ENCODE peak calls at places on chromosome 4, in four cellular contexts. One of them, this sample, is unnamed.

GRCh38 chr4:3402409-3403103 is 39.2 kb upstream of the HGFAC start:
- DNase-seq in astrocyte of the spinal cord: peak
- DNase-seq in stimulated activated naive B cell treated with anti-CD40 and anti-IgM and Interleukin-4, amounts not matched to agents 10 μg/mL and 1 μg/mL and 100 μg/mL, for 72 hours: no peak
- DNase-seq in neural progenitor cell: no peak
- DNase-seq in this sample: no peak

GRCh38 chr4:102734591-102735385 is 26.0 kb downstream of the MANBA start:
- DNase-seq in astrocyte of the spinal cord: peak
- DNase-seq in neural progenitor cell: no peak
- DNase-seq in stimulated activated naive B cell treated with anti-CD40 and anti-IgM and Interleukin-4, amounts not matched to agents 10 μg/mL and 1 μg/mL and 100 μg/mL, for 72 hours: peak
- DNase-seq in this sample: no peak

GRCh38 chr4:168384437-168385141 is 66.0 kb upstream of the DDX60 start:
- DNase-seq in astrocyte of the spinal cord: no peak
- DNase-seq in neural progenitor cell: no peak
- DNase-seq in stimulated activated naive B cell treated with anti-CD40 and anti-IgM and Interleukin-4, amounts not matched to agents 10 μg/mL and 1 μg/mL and 100 μg/mL, for 72 hours: no peak
- DNase-seq in this sample: no peak

GRCh38 chr4:76515975-76516853 is 81.2 kb downstream of the SHROOM3 start:
- DNase-seq in astrocyte of the spinal cord: no peak
- DNase-seq in neural progenitor cell: no peak
- DNase-seq in stimulated activated naive B cell treated with anti-CD40 and anti-IgM and Interleukin-4, amounts not matched to agents 10 μg/mL and 1 μg/mL and 100 μg/mL, for 72 hours: no peak
- DNase-seq in this sample: no peak

GRCh38 chr4:113468165-113469022 is 293.1 kb downstream of the CAMK2D start:
- DNase-seq in astrocyte of the spinal cord: peak
- DNase-seq in stimulated activated naive B cell treated with anti-CD40 and anti-IgM and Interleukin-4, amounts not matched to agents 10 μg/mL and 1 μg/mL and 100 μg/mL, for 72 hours: no peak
- DNase-seq in neural progenitor cell: peak
- DNase-seq in this sample: peak

GRCh38 chr4:123613586-123614344 is 217.2 kb downstream of the SPRY1 start:
- DNase-seq in neural progenitor cell: no peak
- DNase-seq in stimulated activated naive B cell treated with anti-CD40 and anti-IgM and Interleukin-4, amounts not matched to agents 10 μg/mL and 1 μg/mL and 100 μg/mL, for 72 hours: no peak
- DNase-seq in astrocyte of the spinal cord: no peak
- DNase-seq in this sample: no peak

GRCh38 chr4:65651031-65651430 is 19.3 kb downstream of the EPHA5 start:
- DNase-seq in astrocyte of the spinal cord: peak
- DNase-seq in stimulated activated naive B cell treated with anti-CD40 and anti-IgM and Interleukin-4, amounts not matched to agents 10 μg/mL and 1 μg/mL and 100 μg/mL, for 72 hours: no peak
- DNase-seq in neural progenitor cell: no peak
- DNase-seq in this sample: peak

GRCh38 chr4:16516796-16517413 is 290.6 kb upstream of the TAPT1 start:
- DNase-seq in neural progenitor cell: peak
- DNase-seq in astrocyte of the spinal cord: peak
- DNase-seq in stimulated activated naive B cell treated with anti-CD40 and anti-IgM and Interleukin-4, amounts not matched to agents 10 μg/mL and 1 μg/mL and 100 μg/mL, for 72 hours: no peak
- DNase-seq in this sample: peak

GRCh38 chr4:187224560-187224959 is 500.9 kb upstream of the FAT1 start:
- DNase-seq in stimulated activated naive B cell treated with anti-CD40 and anti-IgM and Interleukin-4, amounts not matched to agents 10 μg/mL and 1 μg/mL and 100 μg/mL, for 72 hours: no peak
- DNase-seq in neural progenitor cell: no peak
- DNase-seq in astrocyte of the spinal cord: no peak
- DNase-seq in this sample: no peak